ENCODE peak calls at places on chromosomes 13 and 19, in six cellular contexts. One of them, this sample, is unnamed.

GRCh38 chr13:39910833-39911232 is 255.4 kb downstream of the COG6 start:
- DNase-seq in neural progenitor cell: no peak
- DNase-seq in WTC11: no peak
- DNase-seq in spleen: no peak
- DNase-seq in IMR-90: no peak
- DNase-seq in glutamatergic neuron: no peak
- DNase-seq in this sample: no peak

GRCh38 chr19:33724021-33724722 is 72.5 kb upstream of the KCTD15 start:
- DNase-seq in neural progenitor cell: no peak
- DNase-seq in IMR-90: no peak
- DNase-seq in WTC11: no peak
- DNase-seq in glutamatergic neuron: peak
- DNase-seq in spleen: no peak
- DNase-seq in this sample: no peak

GRCh38 chr19:1651061-1651547 is 1.3 kb downstream of the TCF3 start:
- DNase-seq in spleen: peak
- DNase-seq in neural progenitor cell: peak
- DNase-seq in IMR-90: peak
- DNase-seq in WTC11: peak
- DNase-seq in glutamatergic neuron: peak
- DNase-seq in this sample: no peak

GRCh38 chr19:5617080-5617479 is 5.5 kb downstream of the SAFB2 start:
- DNase-seq in spleen: no peak
- DNase-seq in WTC11: no peak
- DNase-seq in neural progenitor cell: no peak
- DNase-seq in glutamatergic neuron: no peak
- DNase-seq in IMR-90: no peak
- DNase-seq in this sample: no peak

GRCh38 chr19:29467824-29468401 is 57.9 kb upstream of the VSTM2B start:
- DNase-seq in neural progenitor cell: peak
- DNase-seq in WTC11: peak
- DNase-seq in glutamatergic neuron: no peak
- DNase-seq in IMR-90: peak
- DNase-seq in spleen: no peak
- DNase-seq in this sample: peak

GRCh38 chr13:68708336-68708908 is 1399.2 kb upstream of the ATXN8OS start:
- DNase-seq in spleen: no peak
- DNase-seq in neural progenitor cell: no peak
- DNase-seq in glutamatergic neuron: no peak
- DNase-seq in WTC11: no peak
- DNase-seq in IMR-90: no peak
- DNase-seq in this sample: no peak

GRCh38 chr13:87671824-87672603 is 843 bp downstream of the SLITRK5 start:
- DNase-seq in WTC11: peak
- DNase-seq in neural progenitor cell: peak
- DNase-seq in spleen: peak
- DNase-seq in IMR-90: no peak
- DNase-seq in glutamatergic neuron: peak
- DNase-seq in this sample: no peak

GRCh38 chr13:50396001-50396400 is 380.8 kb downstream of the KCNRG start:
- DNase-seq in spleen: no peak
- DNase-seq in glutamatergic neuron: no peak
- DNase-seq in IMR-90: no peak
- DNase-seq in neural progenitor cell: no peak
- DNase-seq in WTC11: no peak
- DNase-seq in this sample: no peak

DNA sequence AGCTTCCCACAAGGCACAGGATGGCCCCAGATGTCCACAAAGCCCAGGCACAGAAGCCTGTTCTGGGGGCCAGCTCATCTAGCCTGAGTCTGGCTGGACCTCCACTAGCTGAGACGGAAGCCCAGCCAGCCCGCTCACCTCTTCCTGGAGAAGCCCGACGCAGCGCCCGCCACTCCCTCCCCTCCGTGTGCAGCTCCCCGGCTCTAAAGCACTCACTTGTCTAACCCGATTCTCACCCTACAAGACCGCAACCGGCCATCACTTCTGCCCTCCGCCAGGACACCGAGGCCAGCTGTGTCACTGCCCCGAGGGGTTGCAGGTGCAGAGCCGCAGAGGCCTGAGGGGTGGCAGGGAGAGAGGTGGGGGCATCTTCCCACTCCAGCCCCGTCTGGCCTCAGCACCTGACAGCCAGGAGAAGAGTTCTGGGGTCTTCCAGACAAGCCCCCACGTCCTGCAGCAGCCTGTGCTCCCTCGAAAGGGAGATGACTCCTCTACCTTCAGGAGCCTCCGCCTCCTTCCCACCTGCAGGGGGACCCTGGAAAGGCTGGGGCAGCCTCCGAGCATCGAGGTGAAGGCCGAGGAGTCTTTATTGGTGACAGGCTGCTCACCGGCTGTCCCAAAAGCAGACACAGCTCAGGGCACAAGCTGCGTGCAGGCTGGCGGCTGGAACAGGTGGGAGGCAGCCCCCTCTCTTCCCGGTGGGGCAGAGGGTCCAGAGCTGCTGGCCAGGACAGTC is 5.9 kb upstream of the DIRAS1 start:
- DNase-seq in neural progenitor cell: peak
- DNase-seq in IMR-90: no peak
- DNase-seq in WTC11: peak
- DNase-seq in glutamatergic neuron: no peak
- DNase-seq in spleen: no peak
- DNase-seq in this sample: no peak
- TF ChIP-seq CTCF in neural progenitor cell: no peak
- TF ChIP-seq CTCF in IMR-90: no peak
- TF ChIP-seq CTCF in WTC11: no peak
- TF ChIP-seq CTCF in glutamatergic neuron: no peak
- TF ChIP-seq CTCF in spleen: no peak
- TF ChIP-seq CTCF in this sample: no peak

GRCh38 chr19:41707502-41707812 is 969 bp upstream of the CEACAM5 start:
- DNase-seq in WTC11: peak
- DNase-seq in neural progenitor cell: no peak
- DNase-seq in IMR-90: no peak
- DNase-seq in spleen: no peak
- DNase-seq in glutamatergic neuron: no peak
- DNase-seq in this sample: no peak
- TF ChIP-seq CTCF in WTC11: no peak
- TF ChIP-seq CTCF in neural progenitor cell: no peak
- TF ChIP-seq CTCF in IMR-90: no peak
- TF ChIP-seq CTCF in spleen: no peak
- TF ChIP-seq CTCF in glutamatergic neuron: no peak
- TF ChIP-seq CTCF in this sample: no peak

DNA sequence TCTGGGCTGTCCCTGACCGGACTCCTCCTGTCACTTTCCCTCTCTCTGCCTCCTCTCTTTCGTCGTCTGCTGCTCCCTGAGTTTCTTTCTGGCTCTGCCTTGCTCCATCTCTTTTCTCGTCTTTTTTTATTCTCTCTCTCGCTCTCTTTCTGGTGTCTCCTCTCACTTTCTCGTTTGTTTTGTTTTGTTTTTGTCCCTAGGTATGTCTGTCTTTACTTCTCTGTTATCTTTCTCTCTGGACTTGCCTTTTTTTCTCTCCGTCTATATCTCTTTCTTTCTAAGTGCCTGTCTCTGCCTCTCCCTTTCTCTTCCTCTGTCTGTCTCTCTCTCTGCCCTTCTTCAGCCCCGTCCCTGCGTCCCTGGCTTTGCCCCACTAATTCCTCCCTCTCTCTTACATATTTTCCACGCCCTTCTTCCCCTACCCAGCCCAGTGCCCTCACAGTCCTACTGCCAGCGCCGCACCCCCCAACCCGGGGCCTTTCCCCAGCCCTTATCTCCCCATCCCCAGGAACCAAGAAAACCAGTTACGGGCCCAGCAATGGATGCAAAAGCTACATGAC is 48.1 kb upstream of the SHKBP1 start:
- DNase-seq in neural progenitor cell: no peak
- DNase-seq in spleen: no peak
- DNase-seq in IMR-90: no peak
- DNase-seq in glutamatergic neuron: no peak
- DNase-seq in WTC11: no peak
- DNase-seq in this sample: no peak
- TF ChIP-seq CTCF in neural progenitor cell: no peak
- TF ChIP-seq CTCF in spleen: no peak
- TF ChIP-seq CTCF in IMR-90: no peak
- TF ChIP-seq CTCF in glutamatergic neuron: no peak
- TF ChIP-seq CTCF in WTC11: no peak
- TF ChIP-seq CTCF in this sample: no peak

DNA sequence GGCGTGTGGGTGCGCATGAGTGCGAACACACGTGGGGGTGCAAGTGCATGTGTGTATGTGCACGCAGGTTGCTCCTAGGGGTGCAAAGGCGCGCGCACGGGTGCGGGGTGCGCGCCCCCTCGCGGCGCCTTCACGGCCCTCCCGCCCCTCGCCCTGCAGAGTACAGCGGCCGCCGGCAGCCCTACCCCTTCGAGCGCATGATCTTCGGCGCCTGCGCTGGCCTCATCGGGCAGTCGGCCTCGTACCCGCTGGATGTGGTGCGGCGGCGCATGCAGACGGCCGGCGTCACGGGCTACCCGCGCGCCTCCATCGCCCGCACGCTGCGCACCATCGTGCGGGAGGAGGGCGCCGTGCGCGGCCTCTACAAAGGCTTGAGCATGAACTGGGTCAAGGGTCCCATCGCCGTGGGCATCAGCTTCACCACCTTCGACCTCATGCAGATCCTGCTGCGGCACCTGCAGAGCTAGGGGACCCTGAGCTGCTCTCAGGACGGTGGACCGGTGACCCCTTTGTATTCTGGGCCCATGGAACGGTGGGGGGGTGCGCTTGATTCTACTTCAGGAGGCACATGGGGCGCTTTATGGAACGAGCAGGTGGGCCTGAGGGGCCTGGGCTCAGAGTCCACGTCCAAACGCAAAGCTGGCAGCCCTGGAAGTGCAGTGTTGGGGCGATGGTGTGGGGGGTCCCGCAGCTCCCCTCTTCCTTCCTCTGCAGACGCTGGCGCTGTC is 27.7 kb downstream of the TMEM161A start:
- DNase-seq in WTC11: peak
- DNase-seq in neural progenitor cell: peak
- DNase-seq in glutamatergic neuron: peak
- DNase-seq in spleen: no peak
- DNase-seq in IMR-90: no peak
- DNase-seq in this sample: no peak
- TF ChIP-seq CTCF in WTC11: peak
- TF ChIP-seq CTCF in neural progenitor cell: peak
- TF ChIP-seq CTCF in glutamatergic neuron: peak
- TF ChIP-seq CTCF in spleen: no peak
- TF ChIP-seq CTCF in IMR-90: no peak
- TF ChIP-seq CTCF in this sample: peak

GRCh38 chr19:45498411-45499195 is at the start of gene PPM1N:
- DNase-seq in WTC11: peak
- DNase-seq in glutamatergic neuron: peak
- DNase-seq in neural progenitor cell: peak
- DNase-seq in IMR-90: peak
- DNase-seq in spleen: peak
- DNase-seq in this sample: no peak
- TF ChIP-seq CTCF in WTC11: no peak
- TF ChIP-seq CTCF in glutamatergic neuron: peak
- TF ChIP-seq CTCF in neural progenitor cell: peak
- TF ChIP-seq CTCF in IMR-90: peak
- TF ChIP-seq CTCF in spleen: peak
- TF ChIP-seq CTCF in this sample: peak

DNA sequence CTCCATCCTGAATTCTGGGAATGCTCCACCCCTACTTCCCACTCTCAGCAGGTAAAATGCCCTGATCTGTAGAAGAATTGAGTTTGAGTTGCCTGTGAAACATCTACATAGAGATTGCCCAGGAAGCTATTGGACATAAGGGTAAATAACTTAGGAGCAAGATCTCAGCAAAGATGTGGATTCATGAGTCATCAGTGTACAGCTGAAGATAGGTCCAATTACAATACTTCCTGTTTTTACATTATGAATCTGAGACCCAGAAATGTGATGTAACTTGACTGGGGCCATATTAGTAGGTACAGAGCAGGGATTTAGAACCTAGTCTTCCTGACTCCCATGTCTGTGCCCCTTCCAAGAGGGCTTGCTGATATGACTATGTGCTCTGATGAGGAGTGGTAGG is 79.4 kb upstream of the FNDC3A start:
- DNase-seq in neural progenitor cell: no peak
- DNase-seq in spleen: no peak
- DNase-seq in glutamatergic neuron: no peak
- DNase-seq in IMR-90: peak
- DNase-seq in WTC11: no peak
- DNase-seq in this sample: peak
- TF ChIP-seq CTCF in neural progenitor cell: no peak
- TF ChIP-seq CTCF in spleen: no peak
- TF ChIP-seq CTCF in glutamatergic neuron: no peak
- TF ChIP-seq CTCF in IMR-90: no peak
- TF ChIP-seq CTCF in WTC11: no peak
- TF ChIP-seq CTCF in this sample: no peak

GRCh38 chr13:110245421-110245899 is 61.5 kb downstream of the COL4A1 start:
- DNase-seq in neural progenitor cell: no peak
- DNase-seq in glutamatergic neuron: no peak
- DNase-seq in WTC11: no peak
- DNase-seq in IMR-90: peak
- DNase-seq in spleen: no peak
- DNase-seq in this sample: peak
- TF ChIP-seq CTCF in neural progenitor cell: no peak
- TF ChIP-seq CTCF in glutamatergic neuron: no peak
- TF ChIP-seq CTCF in WTC11: no peak
- TF ChIP-seq CTCF in IMR-90: no peak
- TF ChIP-seq CTCF in spleen: no peak
- TF ChIP-seq CTCF in this sample: no peak

DNA sequence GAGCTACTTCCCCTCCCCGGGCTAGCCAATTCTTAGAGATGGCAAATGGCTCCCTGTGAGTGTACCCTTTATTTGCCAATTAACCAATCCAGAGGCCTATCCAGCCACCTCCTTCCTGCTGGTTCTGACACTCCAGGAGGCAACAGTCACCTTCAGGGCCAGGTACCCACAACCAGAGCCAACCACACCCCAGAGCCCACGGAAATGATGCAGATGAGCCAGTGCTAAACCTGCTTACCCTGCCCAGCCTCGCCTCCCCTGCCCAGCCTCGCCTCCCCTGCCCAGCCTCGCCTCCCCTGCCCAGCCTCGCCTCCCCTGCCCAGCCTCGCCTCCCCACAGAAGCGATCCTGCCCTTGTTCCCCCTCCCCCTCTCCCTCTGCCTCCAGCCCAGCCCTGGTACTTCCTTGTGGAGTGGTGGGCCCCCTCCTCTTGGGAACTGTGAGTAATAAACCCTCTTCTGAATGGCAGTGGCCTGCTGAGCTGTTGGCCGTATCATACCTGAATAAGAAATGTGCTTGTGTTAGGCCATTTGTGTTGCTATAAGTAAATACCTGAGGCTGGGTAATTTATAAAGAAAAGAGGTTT is 173.8 kb upstream of the RNF113B start:
- DNase-seq in glutamatergic neuron: no peak
- DNase-seq in IMR-90: no peak
- DNase-seq in spleen: no peak
- DNase-seq in neural progenitor cell: no peak
- DNase-seq in WTC11: no peak
- DNase-seq in this sample: no peak
- TF ChIP-seq CTCF in glutamatergic neuron: no peak
- TF ChIP-seq CTCF in IMR-90: no peak
- TF ChIP-seq CTCF in spleen: no peak
- TF ChIP-seq CTCF in neural progenitor cell: no peak
- TF ChIP-seq CTCF in WTC11: no peak
- TF ChIP-seq CTCF in this sample: no peak